ENCODE peak calls at places on chromosomes 16 and 17, in five cellular contexts. M, G, C, P and L are unnamed samples.

GRCh38 chr17:57645950-57646686 is 99.0 kb downstream of the CCDC182 start:
- ATAC-seq in M (no peak), G (no peak), C (no peak), P (no peak), L (no peak)

GRCh38 chr17:78356163-78356713 is 3.6 kb downstream of the SOCS3 start:
- ATAC-seq in M (no peak), G (peak; percentile 8), C (no peak), P (peak; percentile 66), L (no peak)

GRCh38 chr16:53129281-53130192 is 74.7 kb downstream of the CHD9 start:
- ATAC-seq in M (peak; percentile 45), G (peak; percentile 1), C (no peak), P (no peak), L (no peak)

GRCh38 chr16:30805056-30805369 is 18.0 kb upstream of the ZNF629 start:
- ATAC-seq in M (peak; percentile 3), G (peak; percentile 7), C (peak; percentile 54), P (no peak), L (no peak)

GRCh38 chr16:19507882-19508281 is 14.0 kb downstream of the GDE1 start:
- ATAC-seq in M (no peak), G (no peak), C (no peak), P (no peak), L (no peak)

GRCh38 chr17:43665387-43666101 is 3.8 kb upstream of the MEOX1 start:
- ATAC-seq in M (peak; percentile 53), G (no peak), C (no peak), P (no peak), L (peak; percentile 67)

GRCh38 chr17:77535435-77535834 is 394.7 kb downstream of the SEC14L1 start:
- ATAC-seq in M (no peak), G (no peak), C (no peak), P (no peak), L (no peak)

GRCh38 chr16:4908854-4909401 is 28.0 kb downstream of the PPL start:
- ATAC-seq in M (no peak), G (no peak), C (peak; percentile 54), P (no peak), L (no peak)

GRCh38 chr17:49576906-49577650 is 1.4 kb downstream of the NXPH3 start:
- ATAC-seq in M (peak; percentile 39), G (no peak), C (no peak), P (peak; percentile 30), L (peak; percentile 8)

GRCh38 chr17:2085648-2085949 is 30.7 kb downstream of the HIC1 start:
- ATAC-seq in M (no peak), G (no peak), C (no peak), P (no peak), L (peak; percentile 11)

GRCh38 chr17:48618366-48618896 is 3.3 kb upstream of the HOXB8 start:
- ATAC-seq in M (peak; percentile 86), G (peak; percentile 67), C (peak; percentile 89), P (peak; percentile 88), L (peak; percentile 85)

GRCh38 chr17:260031-260791 is 78.8 kb upstream of the DOC2B start:
- ATAC-seq in M (no peak), G (no peak), C (peak; percentile 22), P (no peak), L (no peak)

GRCh38 chr16:19696961-19697360 is 21.1 kb downstream of the KNOP1 start:
- ATAC-seq in M (no peak), G (no peak), C (no peak), P (no peak), L (no peak)

GRCh38 chr16:26802965-26803364 is 263.8 kb upstream of the C16orf82 start:
- ATAC-seq in M (no peak), G (no peak), C (no peak), P (no peak), L (no peak)

GRCh38 chr17:32558997-32559650 is 72.3 kb downstream of the CDK5R1 start:
- ATAC-seq in M (no peak), G (peak; percentile 86), C (no peak), P (peak; percentile 97), L (no peak)

GRCh38 chr17:74085434-74085833 is 118.0 kb upstream of the RPL38 start:
- ATAC-seq in M (no peak), G (peak; percentile 44), C (no peak), P (no peak), L (no peak)

GRCh38 chr17:77312786-77313599 is 172.2 kb downstream of the SEC14L1 start:
- ATAC-seq in M (peak; percentile 70), G (no peak), C (no peak), P (no peak), L (peak; percentile 42)

GRCh38 chr17:35041390-35041789 is 22.1 kb downstream of the RFFL start:
- ATAC-seq in M (no peak), G (no peak), C (no peak), P (peak; percentile 50), L (no peak)

GRCh38 chr16:8944113-8944765 is 19.5 kb downstream of the USP7 start:
- ATAC-seq in M (no peak), G (no peak), C (no peak), P (peak; percentile 82), L (no peak)

GRCh38 chr17:39740357-39741111 is 2.8 kb downstream of the GRB7 start:
- ATAC-seq in M (peak; percentile 2), G (peak; percentile 58), C (no peak), P (no peak), L (peak; percentile 16)

GRCh38 chr17:3828151-3828851 is 17.7 kb downstream of the NCBP3 start:
- ATAC-seq in M (peak; percentile 44), G (no peak), C (no peak), P (no peak), L (peak; percentile 81)
- TF ChIP-seq POLR2AphosphoS5 in M (no peak), G (no peak), C (no peak), P (no peak), L (peak; percentile 89)

GRCh38 chr17:66970797-66971196 is 6.3 kb downstream of the CACNG4 start:
- ATAC-seq in M (no peak), G (no peak), C (no peak), P (no peak), L (no peak)
- H3K27me3 ChIP-seq in M (peaks cover 6% of the 10 kb centered on the region), G (peaks cover 59% of the 10 kb centered on the region), C (peaks cover 9% of the 10 kb centered on the region), P (peaks cover 10% of the 10 kb centered on the region), L (peaks cover 92% of the 10 kb centered on the region)

DNA sequence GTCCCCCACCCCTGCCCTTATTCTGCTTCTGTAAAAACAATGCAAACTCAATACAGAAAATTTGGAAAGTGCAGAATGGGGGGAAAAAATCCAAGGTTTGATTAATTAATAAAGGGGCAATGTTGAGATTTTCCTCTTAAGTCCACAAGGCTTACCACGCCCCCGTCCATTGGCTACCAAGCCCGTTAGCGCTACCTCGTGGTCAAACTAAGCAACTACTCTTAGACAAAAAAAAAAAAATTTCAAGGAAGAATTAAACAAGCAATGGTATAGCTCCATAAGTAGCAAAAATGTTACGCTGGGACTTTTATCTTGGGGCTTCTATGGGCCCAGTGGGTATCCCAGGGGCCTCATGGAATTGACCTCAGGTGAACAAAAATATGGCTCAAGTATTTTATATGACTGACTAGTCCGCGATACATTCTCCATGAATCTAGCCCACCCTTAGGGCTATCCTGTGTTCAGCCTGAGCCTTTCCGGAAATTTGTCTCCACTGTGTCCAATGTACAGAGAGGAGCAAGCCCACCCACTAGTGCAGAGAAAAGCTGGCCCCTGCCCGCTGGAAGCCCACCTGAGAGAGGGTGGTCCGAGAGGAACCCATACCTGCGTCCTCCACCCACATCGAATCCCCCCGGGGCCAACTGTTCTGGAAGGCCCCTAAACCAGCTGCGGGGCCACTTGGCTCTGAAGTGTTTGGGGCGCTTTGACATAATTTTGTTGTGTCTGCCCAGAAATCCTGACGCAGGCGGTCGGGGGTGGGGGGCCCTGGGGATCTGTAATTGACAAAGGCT is 19.1 kb upstream of the TEX2 start:
- ATAC-seq in M (peak; percentile 48), G (peak; percentile 80), C (peak; percentile 67), P (peak; percentile 63), L (peak; percentile 29)
- TF ChIP-seq EP300 in M (no peak), G (no peak), C (no peak), P (no peak), L (no peak)

GRCh38 chr16:23666919-23667659 is 11.6 kb upstream of the PLK1 start:
- ATAC-seq in M (no peak), G (peak; percentile 94), C (no peak), P (no peak), L (no peak)

GRCh38 chr16:23668225-23668624 is 10.5 kb upstream of the PLK1 start:
- ATAC-seq in M (no peak), G (no peak), C (no peak), P (no peak), L (no peak)

GRCh38 chr16:23673971-23674614 is 4.6 kb upstream of the PLK1 start:
- ATAC-seq in M (peak; percentile 68), G (no peak), C (no peak), P (no peak), L (no peak)

GRCh38 chr16:23668873-23669272 is 9.8 kb upstream of the PLK1 start:
- ATAC-seq in M (no peak), G (no peak), C (no peak), P (no peak), L (no peak)

GRCh38 chr16:23670137-23670776 is 8.4 kb upstream of the PLK1 start:
- ATAC-seq in M (no peak), G (no peak), C (no peak), P (peak; percentile 99), L (no peak)
- TF ChIP-seq POLR2AphosphoS5 in M (peak; percentile 1), G (no peak), C (no peak), P (no peak), L (no peak)

GRCh38 chr16:86512860-86513470 is 2.6 kb downstream of the FOXF1 start:
- ATAC-seq in M (no peak), G (no peak), C (no peak), P (no peak), L (no peak)
- H3K27me3 ChIP-seq in M (peaks cover 26% of the 10 kb centered on the region), G (peaks cover 56% of the 10 kb centered on the region), C (peaks cover 46% of the 10 kb centered on the region), P (peaks cover 18% of the 10 kb centered on the region), L (peaks cover 32% of the 10 kb centered on the region)

DNA sequence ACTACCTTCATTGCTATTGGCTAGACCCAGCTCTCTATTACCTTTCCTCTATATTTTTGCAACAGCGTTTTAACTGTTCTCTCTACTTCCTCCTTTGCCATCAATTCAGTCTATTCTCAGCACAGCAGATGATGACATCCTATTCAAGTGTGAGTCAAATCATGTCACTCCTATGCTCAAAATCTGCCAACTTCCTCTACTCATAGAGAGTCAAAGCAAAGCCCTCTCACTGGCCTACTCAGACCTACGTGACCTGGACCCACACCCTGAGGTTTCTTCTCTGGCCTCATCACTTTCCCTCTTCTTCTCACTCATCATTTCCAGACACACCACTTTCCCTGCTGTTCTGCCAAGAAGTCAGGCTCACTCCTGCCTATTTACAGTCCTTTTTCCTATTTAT is 289.0 kb upstream of the AXIN2 start:
- ATAC-seq in M (no peak), G (no peak), C (no peak), P (peak; percentile 95), L (peak; percentile 51)
- TF ChIP-seq EP300 in M (no peak), G (no peak), C (no peak), P (no peak), L (no peak)

DNA sequence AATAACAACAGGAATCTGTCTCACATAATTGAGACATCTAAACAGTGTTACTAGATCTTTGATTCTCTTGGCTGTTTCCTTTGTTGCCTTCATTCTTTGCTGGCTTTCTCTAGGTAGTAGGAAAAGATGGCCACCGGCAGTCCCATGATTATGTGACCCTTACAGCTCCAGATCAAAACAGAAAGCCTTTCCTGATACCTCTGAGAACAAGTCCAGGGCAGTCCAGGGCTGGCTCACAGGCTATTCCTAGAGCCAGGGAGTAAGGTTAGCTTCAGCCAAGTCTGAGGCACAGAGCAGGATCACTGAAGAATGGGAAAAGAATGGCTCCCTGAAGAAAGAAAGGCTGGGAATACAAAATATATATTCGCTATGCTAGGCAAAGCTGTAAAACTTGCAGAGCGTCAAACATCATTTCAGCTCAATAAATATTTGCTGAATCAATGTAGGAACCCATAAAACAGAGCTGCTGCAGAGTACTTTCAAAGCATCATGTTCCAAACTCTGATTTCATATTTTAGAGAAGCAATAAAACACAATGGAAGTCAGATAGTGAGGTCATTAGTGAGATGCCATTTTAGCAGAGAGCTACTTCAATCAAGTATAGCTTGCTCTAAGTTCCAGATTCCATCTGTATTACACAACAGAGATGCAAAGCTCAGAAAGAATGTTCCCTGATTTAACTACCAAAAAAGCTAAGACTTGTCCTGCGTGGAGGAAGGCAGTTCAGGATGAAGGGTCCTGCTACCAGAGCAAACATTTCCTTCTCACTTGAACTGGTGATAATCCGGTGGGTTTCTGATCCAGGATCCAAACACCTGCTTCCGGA is 23.4 kb downstream of the ADAT1 start:
- ATAC-seq in M (no peak), G (no peak), C (no peak), P (no peak), L (no peak)
- TF ChIP-seq POLR2AphosphoS5 in M (no peak), G (no peak), C (no peak), P (no peak), L (no peak)